ENCODE peak calls at places on chromosomes 7 and 10, in seven cellular contexts. V, H, R, J, Y, C and S are unnamed samples.

GRCh38 chr7:23473848-23474097 is 3.5 kb upstream of the IGF2BP3 start:
- DNase-seq in H (no peak), V (peak), J (no peak), C (no peak), R (no peak), Y (no peak), S (no peak)

GRCh38 chr10:17744395-17744841 is 7.6 kb upstream of the TMEM236 start:
- DNase-seq in Y (peak), H (no peak), V (no peak), R (no peak), C (no peak), J (no peak), S (no peak)

GRCh38 chr7:33425385-33425784 is 296.0 kb downstream of the BBS9 start:
- DNase-seq in Y (peak), H (no peak), C (no peak), J (no peak), V (no peak), R (no peak), S (no peak)

GRCh38 chr7:97024209-97025129 is at the start of gene DLX5:
- DNase-seq in R (peak), H (no peak), C (no peak), Y (no peak), V (no peak), J (peak), S (no peak)

GRCh38 chr7:130994378-130995115 is 260.5 kb upstream of the KLF14 start:
- DNase-seq in R (peak), V (no peak), H (no peak), Y (peak), C (no peak), J (no peak), S (no peak)

GRCh38 chr10:74011762-74012161 is 13.8 kb downstream of the VCL start:
- DNase-seq in C (no peak), Y (peak), R (peak), H (peak), J (peak), V (no peak), S (no peak)

GRCh38 chr10:76411719-76412435 is 980.5 kb downstream of the LRMDA start:
- DNase-seq in V (no peak), R (no peak), Y (no peak), C (no peak), J (no peak), H (peak), S (no peak)

GRCh38 chr10:120477006-120477722 is 20.1 kb downstream of the PLPP4 start:
- DNase-seq in V (no peak), J (no peak), Y (peak), C (no peak), R (no peak), H (no peak), S (no peak)

GRCh38 chr7:30914611-30915601 is 3.3 kb downstream of the AQP1 start:
- DNase-seq in C (no peak), R (no peak), J (peak), Y (no peak), V (no peak), H (no peak), S (no peak)

GRCh38 chr7:83166-83840 is 109.1 kb upstream of the FAM20C start:
- DNase-seq in J (no peak), C (no peak), V (no peak), R (no peak), Y (no peak), H (no peak), S (no peak)

GRCh38 chr10:93501650-93502049 is 5.2 kb downstream of the CEP55 start:
- DNase-seq in C (no peak), J (no peak), R (no peak), V (no peak), H (no peak), Y (peak), S (no peak)

GRCh38 chr10:21626457-21627161 is 92.6 kb downstream of the MLLT10 start:
- DNase-seq in J (peak), R (no peak), H (peak), Y (peak), C (no peak), V (no peak), S (no peak)

GRCh38 chr7:151025924-151026671 is 1.8 kb upstream of the ATG9B start:
- DNase-seq in Y (no peak), J (peak), C (no peak), H (no peak), V (no peak), R (no peak), S (no peak)

GRCh38 chr7:90530263-90530662 is 60.8 kb downstream of the PTTG1IP2 start:
- DNase-seq in V (no peak), Y (peak), J (peak), H (no peak), R (no peak), C (no peak), S (no peak)

GRCh38 chr10:113133497-113133896 is 183.4 kb downstream of the TCF7L2 start:
- DNase-seq in C (no peak), V (no peak), J (peak), H (no peak), R (no peak), Y (peak), S (no peak)

GRCh38 chr10:21517134-21517982 is 8.1 kb downstream of the SKIDA1 start:
- DNase-seq in H (peak), C (no peak), R (peak), V (peak), J (peak), Y (peak), S (no peak)

GRCh38 chr7:155594163-155594732 is 47.9 kb upstream of the CNPY1 start:
- DNase-seq in C (peak), Y (no peak), R (no peak), J (no peak), H (no peak), V (no peak), S (no peak)

GRCh38 chr10:32958085-32958991 is at the start of gene ITGB1:
- DNase-seq in H (peak), J (peak), Y (peak), R (peak), V (peak), C (peak), S (peak)

GRCh38 chr10:95196053-95196452 is 2.0 kb downstream of the ACSM6 start:
- DNase-seq in C (no peak), Y (no peak), R (no peak), J (peak), V (no peak), H (no peak), S (no peak)

GRCh38 chr10:108424656-108425055 is 1260.2 kb upstream of the SORCS1 start:
- DNase-seq in Y (peak), R (no peak), J (peak), C (no peak), V (no peak), H (no peak), S (no peak)

GRCh38 chr7:102202556-102202955 is 84.1 kb upstream of the SH2B2 start:
- DNase-seq in J (no peak), R (no peak), V (no peak), Y (no peak), C (no peak), H (no peak), S (no peak)
- H3K4me3 ChIP-seq in J (no peak), R (no peak), V (no peak), Y (no peak), C (no peak), H (no peak), S (no peak)

GRCh38 chr10:58456180-58456579 is 56.5 kb upstream of the BICC1 start:
- DNase-seq in J (no peak), Y (no peak), C (no peak), H (no peak), R (no peak), V (no peak), S (no peak)

GRCh38 chr10:58448121-58448935 is 63.1 kb downstream of the TFAM start:
- DNase-seq in C (no peak), H (no peak), V (no peak), Y (no peak), J (no peak), R (no peak), S (no peak)

GRCh38 chr10:58453098-58453497 is 59.6 kb upstream of the BICC1 start:
- DNase-seq in H (no peak), R (no peak), J (no peak), Y (no peak), V (no peak), C (no peak), S (no peak)

DNA sequence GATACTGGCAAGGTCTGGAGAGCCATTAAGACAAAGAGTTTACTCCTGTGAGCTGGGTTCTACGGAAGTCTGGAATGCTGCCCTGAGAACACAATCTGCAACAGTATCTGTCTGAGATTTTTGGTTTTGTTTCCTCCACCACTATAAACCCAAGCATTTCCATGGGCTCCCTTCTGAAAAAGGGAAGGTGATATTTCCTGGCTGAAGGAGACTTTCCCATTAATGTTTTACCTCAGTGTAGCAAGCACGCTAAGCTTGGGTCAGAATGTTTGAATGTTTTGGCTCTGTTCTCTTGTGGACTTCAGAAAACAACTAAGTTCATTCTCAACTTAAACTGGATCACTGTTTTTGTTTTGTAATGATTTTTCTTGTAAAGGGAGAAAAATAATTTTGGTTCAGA is 61.2 kb upstream of the BICC1 start:
- DNase-seq in H (no peak), Y (no peak), C (no peak), J (no peak), V (no peak), R (no peak), S (no peak)
- H3K4me3 ChIP-seq in H (no peak), Y (no peak), C (no peak), J (no peak), V (no peak), R (no peak), S (no peak)

GRCh38 chr10:101224910-101225823 is 4.1 kb downstream of the LBX1 start:
- DNase-seq in C (no peak), R (no peak), V (no peak), Y (no peak), J (no peak), H (no peak), S (no peak)
- H3K4me3 ChIP-seq in C (no peak), R (no peak), V (peak), Y (no peak), J (no peak), H (no peak), S (peak)

GRCh38 chr7:42102301-42102700 is 134.7 kb downstream of the GLI3 start:
- DNase-seq in H (no peak), Y (no peak), C (no peak), J (no peak), V (no peak), R (no peak), S (no peak)

GRCh38 chr7:42099076-42099836 is 137.8 kb downstream of the GLI3 start:
- DNase-seq in R (no peak), Y (no peak), H (no peak), C (no peak), V (no peak), J (peak), S (no peak)

GRCh38 chr7:42097756-42098155 is 139.3 kb downstream of the GLI3 start:
- DNase-seq in V (no peak), H (no peak), Y (peak), J (peak), R (peak), C (no peak), S (no peak)

GRCh38 chr7:42096681-42097637 is 140.1 kb downstream of the GLI3 start:
- DNase-seq in C (no peak), R (peak), Y (peak), H (no peak), J (peak), V (no peak), S (no peak)

DNA sequence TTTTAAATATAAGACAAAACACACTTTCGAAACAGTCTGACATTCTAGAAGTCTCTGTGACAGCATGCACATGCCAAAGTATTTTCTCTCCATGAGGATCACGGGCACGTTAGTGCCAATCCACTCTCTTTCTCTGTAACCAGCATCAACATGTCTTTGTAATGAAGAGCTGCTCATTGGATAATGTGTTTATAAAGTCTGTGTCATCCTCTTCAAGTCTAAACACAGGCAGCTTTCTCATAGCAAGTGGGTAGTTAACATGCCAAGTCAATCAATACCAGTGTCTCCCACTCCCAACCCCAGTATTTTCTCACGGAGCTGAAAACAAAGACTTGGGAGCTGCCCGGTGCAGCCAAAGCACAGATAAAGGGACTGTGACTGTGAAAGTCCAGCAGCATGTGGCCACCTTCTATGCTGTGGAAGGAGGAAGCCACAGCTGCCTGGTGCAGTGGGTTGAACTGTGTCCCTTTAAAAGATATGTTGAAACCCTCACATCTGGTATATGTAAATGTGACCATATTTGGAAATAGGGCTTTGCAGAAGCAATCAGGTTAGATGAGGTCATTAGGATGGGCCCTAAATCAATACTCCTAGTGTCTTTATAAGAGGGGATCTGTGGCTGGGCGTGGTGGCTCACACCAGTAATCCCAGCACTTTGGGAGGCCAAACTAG is 137.0 kb downstream of the GLI3 start:
- DNase-seq in C (peak), J (peak), Y (no peak), V (no peak), H (no peak), R (no peak), S (no peak)
- H3K4me3 ChIP-seq in C (no peak), J (no peak), Y (no peak), V (no peak), H (no peak), R (no peak), S (no peak)